ENCODE peak calls at places on chromosomes 16 and 17, in five cellular contexts. O is NCI-H748 treated with DMSO at 0.1 percent for 48 hours, G is T follicular helper cell, J is astrocyte, W is heart right ventricle. A is an unnamed sample.

GRCh38 chr17:28391401-28391800 is 14.6 kb downstream of the SLC46A1 start:
- DNase-seq in O (no peak), G (no peak), J (no peak), W (no peak), A (no peak)

GRCh38 chr17:82173351-82174041 is 39.1 kb downstream of the CCDC57 start:
- DNase-seq in O (no peak), G (no peak), J (no peak), W (no peak), A (no peak)

GRCh38 chr17:8150194-8151119 is 1.7 kb downstream of the PER1 start:
- DNase-seq in O (no peak), G (no peak), J (no peak), W (peak; percentile 21), A (no peak)

GRCh38 chr17:79942591-79943353 is 92.9 kb downstream of the TBC1D16 start:
- DNase-seq in O (no peak), G (no peak), J (peak; percentile 25), W (peak; percentile 27), A (peak; percentile 18)

GRCh38 chr17:2337152-2337810 is at the start of gene SGSM2:
- DNase-seq in O (peak; percentile 47), G (peak; percentile 71), J (peak; percentile 24), W (peak; percentile 74), A (peak; percentile 34)

GRCh38 chr17:44916059-44916780 is 920 bp upstream of the GFAP start:
- DNase-seq in O (no peak), G (no peak), J (peak; percentile 17), W (no peak), A (no peak)

GRCh38 chr17:27674335-27674734 is 43.3 kb downstream of the LGALS9 start:
- DNase-seq in O (no peak), G (no peak), J (no peak), W (no peak), A (no peak)

GRCh38 chr16:68700120-68700519 is 37.0 kb upstream of the CDH1 start:
- DNase-seq in O (no peak), G (no peak), J (peak; percentile 18), W (no peak), A (peak; percentile 10)

GRCh38 chr16:80129791-80130190 is 411.0 kb upstream of the DYNLRB2 start:
- DNase-seq in O (no peak), G (no peak), J (no peak), W (no peak), A (no peak)

GRCh38 chr16:67254809-67255552 is 6.2 kb downstream of the SLC9A5 start:
- DNase-seq in O (no peak), G (no peak), J (no peak), W (no peak), A (no peak)

GRCh38 chr17:10613775-10614513 is 43.2 kb downstream of the MYH3 start:
- DNase-seq in O (no peak), G (no peak), J (no peak), W (no peak), A (peak; percentile 13)

GRCh38 chr16:11636172-11636721 is 32.0 kb upstream of the SNN start:
- DNase-seq in O (peak; percentile 89), G (no peak), J (no peak), W (no peak), A (no peak)

GRCh38 chr17:40963838-40964237 is 2.9 kb downstream of the KRT39 start:
- DNase-seq in O (no peak), G (no peak), J (no peak), W (no peak), A (no peak)

GRCh38 chr16:30656974-30657865 is 1.0 kb upstream of the FBRS start:
- DNase-seq in O (no peak), G (no peak), J (no peak), W (no peak), A (no peak)

GRCh38 chr17:42783062-42783777 is 2.8 kb downstream of the WNK4 start:
- DNase-seq in O (no peak), G (no peak), J (peak; percentile 91), W (no peak), A (peak; percentile 83)

GRCh38 chr17:61149862-61150362 is 249.7 kb upstream of the TBX2 start:
- DNase-seq in O (peak; percentile 53), G (no peak), J (no peak), W (no peak), A (no peak)

GRCh38 chr17:50176559-50177471 is 11.0 kb downstream of the SGCA start:
- DNase-seq in O (no peak), G (no peak), J (no peak), W (peak; percentile 21), A (no peak)

GRCh38 chr16:2095315-2095853 is 40.3 kb downstream of the PKD1 start:
- DNase-seq in O (no peak), G (no peak), J (peak; percentile 36), W (no peak), A (peak; percentile 47)

GRCh38 chr17:35752471-35752870 is 568 bp downstream of the GAS2L2 start:
- DNase-seq in O (no peak), G (no peak), J (no peak), W (no peak), A (no peak)

GRCh38 chr17:37276475-37276874 is 99.3 kb upstream of the C17orf78 start:
- DNase-seq in O (no peak), G (no peak), J (no peak), W (no peak), A (peak; percentile 9)

GRCh38 chr16:81319221-81319912 is 4.6 kb downstream of the GAN start:
- DNase-seq in O (no peak), G (no peak), J (peak; percentile 74), W (no peak), A (peak; percentile 77)

GRCh38 chr17:19022128-19022527 is 17.6 kb upstream of the FAM83G start:
- DNase-seq in O (no peak), G (no peak), J (no peak), W (no peak), A (no peak)

GRCh38 chr17:42519546-42520444 is 16.2 kb upstream of the NAGLU start:
- DNase-seq in O (no peak), G (no peak), J (peak; percentile 99), W (peak; percentile 85), A (peak; percentile 99)

GRCh38 chr16:64144612-64145011 is 977.3 kb downstream of the CDH11 start:
- DNase-seq in O (no peak), G (no peak), J (no peak), W (no peak), A (no peak)

GRCh38 chr17:80265205-80266068 is 4.8 kb downstream of the RNF213 start:
- DNase-seq in O (no peak), G (no peak), J (peak; percentile 41), W (no peak), A (no peak)

GRCh38 chr17:42340691-42341127 is 47.5 kb downstream of the STAT3 start:
- DNase-seq in O (no peak), G (no peak), J (no peak), W (no peak), A (no peak)

GRCh38 chr17:2849327-2849670 is 53.1 kb downstream of the RAP1GAP2 start:
- DNase-seq in O (no peak), G (no peak), J (no peak), W (no peak), A (no peak)

GRCh38 chr16:85168732-85169256 is 56.5 kb upstream of the CIBAR2 start:
- DNase-seq in O (no peak), G (no peak), J (no peak), W (peak; percentile 75), A (peak; percentile 52)